ENCODE peak calls at places on chromosomes 7 and 10, in nine cellular contexts. One of them, this sample, is unnamed.

GRCh38 chr7:40720401-40720800 is 585.6 kb downstream of the SUGCT start:
- DNase-seq in H54: no peak
- DNase-seq in left colon: no peak
- DNase-seq in heart right ventricle: no peak
- DNase-seq in AG04450: no peak
- DNase-seq in renal cortical epithelial cell: no peak
- DNase-seq in lung: no peak
- DNase-seq in EL: peak
- DNase-seq in Daoy: no peak
- DNase-seq in this sample: no peak

GRCh38 chr10:88232029-88232895 is 350.9 kb downstream of the RNLS start:
- DNase-seq in H54: no peak
- DNase-seq in left colon: peak
- DNase-seq in heart right ventricle: peak
- DNase-seq in AG04450: no peak
- DNase-seq in renal cortical epithelial cell: peak
- DNase-seq in lung: peak
- DNase-seq in EL: peak
- DNase-seq in Daoy: peak
- DNase-seq in this sample: peak

GRCh38 chr7:29005829-29006228 is 47.7 kb upstream of the TRIL start:
- DNase-seq in H54: no peak
- DNase-seq in left colon: no peak
- DNase-seq in heart right ventricle: no peak
- DNase-seq in AG04450: no peak
- DNase-seq in renal cortical epithelial cell: peak
- DNase-seq in lung: no peak
- DNase-seq in EL: peak
- DNase-seq in Daoy: no peak
- DNase-seq in this sample: no peak

GRCh38 chr7:25857376-25858067 is 294.5 kb upstream of the NFE2L3 start:
- DNase-seq in H54: peak
- DNase-seq in left colon: peak
- DNase-seq in heart right ventricle: no peak
- DNase-seq in AG04450: no peak
- DNase-seq in renal cortical epithelial cell: peak
- DNase-seq in lung: no peak
- DNase-seq in EL: no peak
- DNase-seq in Daoy: peak
- DNase-seq in this sample: peak

GRCh38 chr10:288605-289200 is 153.4 kb downstream of the ZMYND11 start:
- DNase-seq in H54: no peak
- DNase-seq in left colon: no peak
- DNase-seq in heart right ventricle: no peak
- DNase-seq in AG04450: no peak
- DNase-seq in renal cortical epithelial cell: no peak
- DNase-seq in lung: no peak
- DNase-seq in EL: no peak
- DNase-seq in Daoy: no peak
- DNase-seq in this sample: no peak

GRCh38 chr7:99098824-99099498 is 44.9 kb downstream of the SMURF1 start:
- DNase-seq in H54: no peak
- DNase-seq in left colon: no peak
- DNase-seq in heart right ventricle: no peak
- DNase-seq in AG04450: no peak
- DNase-seq in renal cortical epithelial cell: peak
- DNase-seq in lung: no peak
- DNase-seq in EL: peak
- DNase-seq in Daoy: peak
- DNase-seq in this sample: no peak

GRCh38 chr7:39465055-39465929 is 100.9 kb upstream of the YAE1 start:
- DNase-seq in H54: peak
- DNase-seq in left colon: peak
- DNase-seq in heart right ventricle: no peak
- DNase-seq in AG04450: peak
- DNase-seq in renal cortical epithelial cell: peak
- DNase-seq in lung: no peak
- DNase-seq in EL: peak
- DNase-seq in Daoy: peak
- DNase-seq in this sample: peak

GRCh38 chr7:151626422-151627115 is 106.9 kb upstream of the RHEB start:
- DNase-seq in H54: no peak
- DNase-seq in left colon: peak
- DNase-seq in heart right ventricle: no peak
- DNase-seq in AG04450: no peak
- DNase-seq in renal cortical epithelial cell: peak
- DNase-seq in lung: peak
- DNase-seq in EL: peak
- DNase-seq in Daoy: peak
- DNase-seq in this sample: peak

GRCh38 chr7:137109966-137110930 is 233.3 kb downstream of the PTN start:
- DNase-seq in H54: no peak
- DNase-seq in left colon: no peak
- DNase-seq in heart right ventricle: no peak
- DNase-seq in AG04450: no peak
- DNase-seq in renal cortical epithelial cell: no peak
- DNase-seq in lung: no peak
- DNase-seq in EL: peak
- DNase-seq in Daoy: no peak
- DNase-seq in this sample: no peak

GRCh38 chr10:5811387-5811821 is 1.8 kb downstream of the GDI2 start:
- DNase-seq in H54: no peak
- DNase-seq in left colon: no peak
- DNase-seq in heart right ventricle: no peak
- DNase-seq in AG04450: no peak
- DNase-seq in renal cortical epithelial cell: peak
- DNase-seq in lung: no peak
- DNase-seq in EL: peak
- DNase-seq in Daoy: peak
- DNase-seq in this sample: peak